ENCODE peak calls at places on chromosomes 3 and 15, in four cellular contexts. U is K562, E is H1, G is HepG2. I is an unnamed sample.
A peak's percentile ranks its signal among the peaks of the same experiment; 100 is the strongest.

GRCh38 chr15:56040081-56041035 is 46.9 kb upstream of the NEDD4 start:
- DNase-seq in U (no peak), E (peak; percentile 25), G (peak; percentile 80), I (peak; percentile 88)

GRCh38 chr3:64621726-64622400 is 65.9 kb downstream of the ADAMTS9 start:
- DNase-seq in U (no peak), E (no peak), G (no peak), I (no peak)

GRCh38 chr3:141059816-141060215 is 8.7 kb downstream of the SPSB4 start:
- DNase-seq in U (no peak), E (no peak), G (no peak), I (no peak)

GRCh38 chr3:29486087-29486486 is 205.2 kb downstream of the RBMS3 start:
- DNase-seq in U (no peak), E (no peak), G (no peak), I (no peak)

GRCh38 chr15:47787875-47788274 is 70.6 kb downstream of the SEMA6D start:
- DNase-seq in U (no peak), E (no peak), G (no peak), I (no peak)

GRCh38 chr3:85074003-85074402 is 115.2 kb downstream of the CADM2 start:
- DNase-seq in U (no peak), E (no peak), G (no peak), I (no peak)

GRCh38 chr3:179450321-179450720 is 949 bp downstream of the GNB4 start:
- DNase-seq in U (no peak), E (no peak), G (no peak), I (no peak)

GRCh38 chr3:71088019-71088711 is 495.4 kb downstream of the FOXP1 start:
- DNase-seq in U (no peak), E (no peak), G (peak; percentile 68), I (no peak)

GRCh38 chr3:41198526-41198925 is 779 bp upstream of the CTNNB1 start:
- DNase-seq in U (peak; percentile 21), E (no peak), G (peak; percentile 20), I (no peak)

GRCh38 chr15:74783072-74783807 is 1.4 kb downstream of the CSK start:
- DNase-seq in U (peak; percentile 45), E (no peak), G (no peak), I (no peak)

GRCh38 chr3:194521514-194522260 is 34.9 kb upstream of the ATP13A3 start:
- DNase-seq in U (no peak), E (no peak), G (no peak), I (no peak)

GRCh38 chr3:13963137-13963886 is 83.4 kb upstream of the WNT7A start:
- DNase-seq in U (no peak), E (no peak), G (no peak), I (no peak)

GRCh38 chr15:88656760-88657221 is 18.0 kb downstream of the ISG20 start:
- DNase-seq in U (no peak), E (no peak), G (no peak), I (no peak)

GRCh38 chr3:36416660-36417059 is 36.4 kb downstream of the STAC start:
- DNase-seq in U (no peak), E (no peak), G (no peak), I (no peak)

GRCh38 chr15:40233727-40234577 is 4.9 kb upstream of the PAK6 start:
- DNase-seq in U (peak; percentile 18), E (no peak), G (no peak), I (no peak)

GRCh38 chr3:132062535-132062934 is 27.7 kb upstream of the CPNE4 start:
- DNase-seq in U (no peak), E (no peak), G (no peak), I (no peak)

GRCh38 chr3:168419091-168419490 is 323.4 kb upstream of the GOLIM4 start:
- DNase-seq in U (no peak), E (no peak), G (no peak), I (no peak)

GRCh38 chr3:160133757-160134156 is 91.5 kb upstream of the C3orf80 start:
- DNase-seq in U (peak; percentile 18), E (peak; percentile 19), G (peak; percentile 25), I (peak; percentile 40)

GRCh38 chr3:4568831-4569230 is 75.7 kb downstream of the ITPR1 start:
- DNase-seq in U (no peak), E (no peak), G (no peak), I (no peak)

GRCh38 chr15:84764989-84765388 is 16.6 kb downstream of the ZNF592 start:
- DNase-seq in U (no peak), E (no peak), G (no peak), I (no peak)

GRCh38 chr3:42802876-42803799 is 1.2 kb downstream of the HIGD1A start:
- DNase-seq in U (peak; percentile 36), E (no peak), G (peak; percentile 33), I (no peak)

GRCh38 chr3:117557469-117557868 is 847.9 kb downstream of the TUSC7 start:
- DNase-seq in U (no peak), E (no peak), G (no peak), I (no peak)

GRCh38 chr3:94304953-94305352 is 242.1 kb downstream of the NSUN3 start:
- DNase-seq in U (no peak), E (no peak), G (no peak), I (no peak)

GRCh38 chr3:103127737-103128136 is 692.9 kb downstream of the ZPLD1 start:
- DNase-seq in U (no peak), E (no peak), G (no peak), I (no peak)

GRCh38 chr3:46271910-46272309 is 29.6 kb downstream of the CCR3 start:
- DNase-seq in U (no peak), E (no peak), G (no peak), I (no peak)

GRCh38 chr3:12579456-12579855 is 22.6 kb downstream of the MKRN2 start:
- DNase-seq in U (no peak), E (no peak), G (no peak), I (no peak)

GRCh38 chr3:111956995-111957736 is 21.7 kb upstream of the ABHD10 start:
- DNase-seq in U (no peak), E (peak; percentile 10), G (no peak), I (no peak)

GRCh38 chr15:85403745-85404144 is 23.3 kb downstream of the AKAP13 start:
- DNase-seq in U (no peak), E (no peak), G (no peak), I (no peak)

GRCh38 chr15:59501531-59502113 is 63.6 kb downstream of the FAM81A start:
- DNase-seq in U (peak; percentile 66), E (peak; percentile 9), G (peak; percentile 72), I (peak; percentile 69)

DNA sequence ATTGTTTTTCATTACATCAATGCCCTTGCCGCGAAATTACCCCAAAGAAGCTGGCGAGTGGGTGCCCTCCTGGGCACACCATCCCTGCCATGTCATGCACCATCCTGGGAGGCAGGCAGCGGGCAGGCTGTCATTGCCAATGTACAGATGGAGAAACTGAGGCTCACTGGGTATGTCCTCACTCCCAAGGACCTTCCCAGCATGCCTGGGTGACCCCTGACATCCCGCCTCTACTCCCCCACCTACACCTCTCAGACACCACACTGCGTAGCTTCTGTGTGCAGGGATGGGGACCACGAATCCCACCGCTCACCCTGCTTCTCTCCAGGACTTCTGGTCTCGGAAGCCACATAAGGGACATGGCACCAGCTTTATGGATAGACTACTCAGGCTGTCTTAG is 41.0 kb upstream of the SLC41A3 start:
- DNase-seq in U (no peak), E (no peak), G (no peak), I (no peak)
- TF ChIP-seq JUND in U (no peak), E (no peak), G (no peak), I (no peak)

GRCh38 chr3:127629462-127630403 is 748 bp downstream of the PODXL2 start:
- DNase-seq in U (peak; percentile 15), E (no peak), G (no peak), I (no peak)
- TF ChIP-seq EZH2 in U (no peak), E (no peak), G (no peak), I (no peak)

GRCh38 chr15:48858401-48858800 is 19.5 kb upstream of the EID1 start:
- DNase-seq in U (peak; percentile 68), E (no peak), G (no peak), I (no peak)

GRCh38 chr15:48851956-48852355 is 26.0 kb upstream of the EID1 start:
- DNase-seq in U (peak; percentile 44), E (no peak), G (no peak), I (no peak)

GRCh38 chr15:48856947-48857346 is 21.0 kb upstream of the EID1 start:
- DNase-seq in U (no peak), E (no peak), G (no peak), I (no peak)

GRCh38 chr15:48859426-48859825 is 18.5 kb upstream of the EID1 start:
- DNase-seq in U (no peak), E (no peak), G (no peak), I (no peak)

GRCh38 chr15:48855501-48856440 is 22.2 kb upstream of the EID1 start:
- DNase-seq in U (peak; percentile 40), E (no peak), G (peak; percentile 33), I (peak; percentile 19)
- TF ChIP-seq SRF in U (no peak), E (no peak), G (no peak), I (no peak)

DNA sequence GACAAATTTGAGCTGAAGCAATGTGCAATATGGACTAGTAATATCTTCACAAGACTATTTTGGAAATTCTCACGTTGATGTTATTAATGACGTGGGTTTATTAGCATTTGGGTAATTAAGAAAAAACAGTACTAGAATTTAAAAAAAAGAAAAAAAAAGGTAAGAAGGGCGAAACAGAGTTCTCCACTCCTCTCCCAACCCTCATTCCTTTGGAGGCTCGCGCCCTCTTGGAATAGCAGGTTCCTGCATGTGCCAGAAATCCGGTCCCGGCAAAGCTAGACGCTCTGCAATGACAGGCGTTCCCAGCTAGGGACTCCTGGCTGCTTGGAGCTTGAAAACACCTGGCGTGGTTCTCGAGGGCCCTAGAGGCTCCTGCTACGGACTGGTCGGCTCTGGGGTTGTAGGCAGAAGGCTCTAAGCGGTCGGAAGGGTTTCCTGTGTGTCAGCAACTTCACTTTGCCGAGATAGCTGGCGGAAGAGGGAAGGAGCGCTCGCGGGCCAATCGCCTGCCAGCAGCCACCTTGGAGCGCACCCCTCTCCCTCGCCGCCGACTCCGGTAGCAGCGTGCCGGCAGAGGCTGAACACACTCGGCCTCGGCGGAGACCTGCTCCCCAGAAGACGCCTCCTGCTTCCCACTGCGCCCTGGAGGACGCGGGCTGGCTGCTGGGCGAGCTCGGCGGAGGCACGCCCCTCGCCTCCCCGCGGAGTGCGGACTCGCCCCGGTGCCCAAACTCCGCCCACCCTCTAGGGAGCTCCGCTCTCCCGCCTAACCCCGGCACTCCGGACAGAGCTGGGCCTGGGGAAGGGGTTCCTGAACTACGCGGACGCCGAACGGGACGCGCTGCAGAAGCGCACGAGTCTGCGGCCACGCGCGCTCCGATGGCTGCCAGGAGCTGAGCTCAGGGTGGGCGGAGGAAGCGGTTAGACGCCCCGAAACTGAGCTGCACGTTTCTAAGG is at the start of gene P2RY1:
- DNase-seq in U (peak; percentile 88), E (peak; percentile 69), G (no peak), I (peak; percentile 40)
- TF ChIP-seq JUND in U (peak; percentile 7), E (no peak), G (no peak), I (no peak)

DNA sequence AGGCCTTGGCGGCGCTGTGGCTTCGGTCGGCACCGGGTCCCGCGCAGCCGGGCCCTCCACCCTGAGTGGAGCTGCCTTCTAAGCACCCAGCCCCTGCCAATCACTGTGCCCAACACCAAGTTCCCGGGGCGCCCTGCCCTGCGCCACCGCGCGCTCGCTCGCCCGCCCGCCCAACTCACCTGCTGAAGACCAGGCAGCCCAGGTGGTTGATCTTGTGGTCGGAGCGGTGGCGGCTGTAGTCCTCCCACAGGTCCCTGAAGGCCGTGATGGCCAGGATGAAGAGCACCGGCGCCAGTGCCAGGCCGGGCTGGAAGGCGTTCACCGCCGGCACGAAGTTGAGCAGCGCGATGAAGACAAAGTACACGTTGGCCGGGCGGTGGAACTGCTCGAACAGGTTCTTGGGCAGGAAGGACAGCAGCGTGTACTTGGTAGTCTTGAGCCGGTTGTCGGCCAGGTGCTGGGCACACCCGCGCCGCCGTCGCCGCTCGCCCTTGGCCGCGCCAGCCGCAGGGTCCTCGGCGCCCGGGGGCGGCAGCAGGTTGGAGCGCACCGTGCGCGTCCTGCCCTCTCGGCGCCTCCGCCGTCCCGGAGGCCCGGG is 559 bp downstream of the ATP10A start:
- DNase-seq in U (no peak), E (no peak), G (no peak), I (no peak)
- TF ChIP-seq EZH2 in U (no peak), E (peak; percentile 78), G (no peak), I (no peak)

I was measured in HCT116.